ENCODE peak calls at places on chromosomes 1 and 21, in ten cellular contexts. One of them, this sample, is unnamed.
A peak's percentile ranks its signal among the peaks of the same experiment; 100 is the strongest.

GRCh38 chr1:151830055-151830454 is 1.5 kb downstream of the RORC start:
- DNase-seq in left kidney: no peak
- DNase-seq in CD8-positive, alpha-beta T cell: no peak
- DNase-seq in stimulated activated CD8-positive, alpha-beta memory T cell treated with anti-CD3 and anti-CD28 coated beads, Interleukin-2, amount 100 ng/mL, for 1 hour: no peak
- DNase-seq in neuronal stem cell: no peak
- DNase-seq in esophagus muscularis mucosa: no peak
- DNase-seq in non-pigmented ciliary epithelial cell: no peak
- DNase-seq in KG1: no peak
- DNase-seq in stimulated activated CD4-positive, alpha-beta T cell treated with anti-CD3 and anti-CD28 coated beads, TNF-alpha, amount 100 ng/mL, for 1 hour: no peak
- DNase-seq in astrocyte of the hippocampus: no peak
- DNase-seq in this sample: no peak

GRCh38 chr1:116290920-116291465 is 82.1 kb upstream of the ATP1A1 start:
- DNase-seq in left kidney: no peak
- DNase-seq in CD8-positive, alpha-beta T cell: no peak
- DNase-seq in stimulated activated CD8-positive, alpha-beta memory T cell treated with anti-CD3 and anti-CD28 coated beads, Interleukin-2, amount 100 ng/mL, for 1 hour: no peak
- DNase-seq in neuronal stem cell: no peak
- DNase-seq in esophagus muscularis mucosa: no peak
- DNase-seq in non-pigmented ciliary epithelial cell: no peak
- DNase-seq in KG1: no peak
- DNase-seq in stimulated activated CD4-positive, alpha-beta T cell treated with anti-CD3 and anti-CD28 coated beads, TNF-alpha, amount 100 ng/mL, for 1 hour: no peak
- DNase-seq in astrocyte of the hippocampus: no peak
- DNase-seq in this sample: no peak

GRCh38 chr1:50620680-50621329 is 197.6 kb upstream of the DMRTA2 start:
- DNase-seq in left kidney: peak; percentile 14
- DNase-seq in CD8-positive, alpha-beta T cell: no peak
- DNase-seq in stimulated activated CD8-positive, alpha-beta memory T cell treated with anti-CD3 and anti-CD28 coated beads, Interleukin-2, amount 100 ng/mL, for 1 hour: no peak
- DNase-seq in neuronal stem cell: no peak
- DNase-seq in esophagus muscularis mucosa: no peak
- DNase-seq in non-pigmented ciliary epithelial cell: no peak
- DNase-seq in KG1: no peak
- DNase-seq in stimulated activated CD4-positive, alpha-beta T cell treated with anti-CD3 and anti-CD28 coated beads, TNF-alpha, amount 100 ng/mL, for 1 hour: no peak
- DNase-seq in astrocyte of the hippocampus: peak; percentile 78
- DNase-seq in this sample: peak; percentile 10

GRCh38 chr1:31523012-31523411 is 53.3 kb upstream of the TINAGL1 start:
- DNase-seq in left kidney: no peak
- DNase-seq in CD8-positive, alpha-beta T cell: no peak
- DNase-seq in stimulated activated CD8-positive, alpha-beta memory T cell treated with anti-CD3 and anti-CD28 coated beads, Interleukin-2, amount 100 ng/mL, for 1 hour: no peak
- DNase-seq in neuronal stem cell: no peak
- DNase-seq in esophagus muscularis mucosa: no peak
- DNase-seq in non-pigmented ciliary epithelial cell: no peak
- DNase-seq in KG1: no peak
- DNase-seq in stimulated activated CD4-positive, alpha-beta T cell treated with anti-CD3 and anti-CD28 coated beads, TNF-alpha, amount 100 ng/mL, for 1 hour: no peak
- DNase-seq in astrocyte of the hippocampus: no peak
- DNase-seq in this sample: no peak

GRCh38 chr1:11706292-11706691 is 14.8 kb downstream of the DRAXIN start:
- DNase-seq in left kidney: no peak
- DNase-seq in CD8-positive, alpha-beta T cell: no peak
- DNase-seq in stimulated activated CD8-positive, alpha-beta memory T cell treated with anti-CD3 and anti-CD28 coated beads, Interleukin-2, amount 100 ng/mL, for 1 hour: no peak
- DNase-seq in neuronal stem cell: no peak
- DNase-seq in esophagus muscularis mucosa: no peak
- DNase-seq in non-pigmented ciliary epithelial cell: no peak
- DNase-seq in KG1: no peak
- DNase-seq in stimulated activated CD4-positive, alpha-beta T cell treated with anti-CD3 and anti-CD28 coated beads, TNF-alpha, amount 100 ng/mL, for 1 hour: no peak
- DNase-seq in astrocyte of the hippocampus: no peak
- DNase-seq in this sample: no peak

GRCh38 chr21:26194811-26195251 is 24.3 kb upstream of the APP start:
- DNase-seq in left kidney: peak; percentile 45
- DNase-seq in CD8-positive, alpha-beta T cell: no peak
- DNase-seq in stimulated activated CD8-positive, alpha-beta memory T cell treated with anti-CD3 and anti-CD28 coated beads, Interleukin-2, amount 100 ng/mL, for 1 hour: no peak
- DNase-seq in neuronal stem cell: no peak
- DNase-seq in esophagus muscularis mucosa: no peak
- DNase-seq in non-pigmented ciliary epithelial cell: no peak
- DNase-seq in KG1: no peak
- DNase-seq in stimulated activated CD4-positive, alpha-beta T cell treated with anti-CD3 and anti-CD28 coated beads, TNF-alpha, amount 100 ng/mL, for 1 hour: no peak
- DNase-seq in astrocyte of the hippocampus: no peak
- DNase-seq in this sample: no peak

GRCh38 chr1:59750612-59751395 is 63.9 kb upstream of the HOOK1 start:
- DNase-seq in left kidney: peak; percentile 39
- DNase-seq in CD8-positive, alpha-beta T cell: no peak
- DNase-seq in stimulated activated CD8-positive, alpha-beta memory T cell treated with anti-CD3 and anti-CD28 coated beads, Interleukin-2, amount 100 ng/mL, for 1 hour: no peak
- DNase-seq in neuronal stem cell: no peak
- DNase-seq in esophagus muscularis mucosa: peak; percentile 89
- DNase-seq in non-pigmented ciliary epithelial cell: peak; percentile 78
- DNase-seq in KG1: no peak
- DNase-seq in stimulated activated CD4-positive, alpha-beta T cell treated with anti-CD3 and anti-CD28 coated beads, TNF-alpha, amount 100 ng/mL, for 1 hour: no peak
- DNase-seq in astrocyte of the hippocampus: peak; percentile 86
- DNase-seq in this sample: no peak

GRCh38 chr1:173224887-173225280 is 17.8 kb upstream of the TNFSF4 start:
- DNase-seq in left kidney: no peak
- DNase-seq in CD8-positive, alpha-beta T cell: no peak
- DNase-seq in stimulated activated CD8-positive, alpha-beta memory T cell treated with anti-CD3 and anti-CD28 coated beads, Interleukin-2, amount 100 ng/mL, for 1 hour: no peak
- DNase-seq in neuronal stem cell: no peak
- DNase-seq in esophagus muscularis mucosa: no peak
- DNase-seq in non-pigmented ciliary epithelial cell: no peak
- DNase-seq in KG1: no peak
- DNase-seq in stimulated activated CD4-positive, alpha-beta T cell treated with anti-CD3 and anti-CD28 coated beads, TNF-alpha, amount 100 ng/mL, for 1 hour: no peak
- DNase-seq in astrocyte of the hippocampus: no peak
- DNase-seq in this sample: no peak

GRCh38 chr1:37995773-37996379 is 6.1 kb upstream of the SF3A3 start:
- DNase-seq in left kidney: peak; percentile 84
- DNase-seq in CD8-positive, alpha-beta T cell: peak; percentile 24
- DNase-seq in stimulated activated CD8-positive, alpha-beta memory T cell treated with anti-CD3 and anti-CD28 coated beads, Interleukin-2, amount 100 ng/mL, for 1 hour: no peak
- DNase-seq in neuronal stem cell: peak; percentile 61
- DNase-seq in esophagus muscularis mucosa: peak; percentile 93
- DNase-seq in non-pigmented ciliary epithelial cell: no peak
- DNase-seq in KG1: no peak
- DNase-seq in stimulated activated CD4-positive, alpha-beta T cell treated with anti-CD3 and anti-CD28 coated beads, TNF-alpha, amount 100 ng/mL, for 1 hour: no peak
- DNase-seq in astrocyte of the hippocampus: peak; percentile 61
- DNase-seq in this sample: no peak

GRCh38 chr1:56034222-56034621 is 545.1 kb downstream of the PLPP3 start:
- DNase-seq in left kidney: no peak
- DNase-seq in CD8-positive, alpha-beta T cell: no peak
- DNase-seq in stimulated activated CD8-positive, alpha-beta memory T cell treated with anti-CD3 and anti-CD28 coated beads, Interleukin-2, amount 100 ng/mL, for 1 hour: no peak
- DNase-seq in neuronal stem cell: no peak
- DNase-seq in esophagus muscularis mucosa: no peak
- DNase-seq in non-pigmented ciliary epithelial cell: peak; percentile 28
- DNase-seq in KG1: no peak
- DNase-seq in stimulated activated CD4-positive, alpha-beta T cell treated with anti-CD3 and anti-CD28 coated beads, TNF-alpha, amount 100 ng/mL, for 1 hour: no peak
- DNase-seq in astrocyte of the hippocampus: peak; percentile 19
- DNase-seq in this sample: no peak

GRCh38 chr1:150619576-150620509 is 9.6 kb downstream of the ENSA start:
- DNase-seq in left kidney: peak; percentile 17
- DNase-seq in CD8-positive, alpha-beta T cell: no peak
- DNase-seq in stimulated activated CD8-positive, alpha-beta memory T cell treated with anti-CD3 and anti-CD28 coated beads, Interleukin-2, amount 100 ng/mL, for 1 hour: no peak
- DNase-seq in neuronal stem cell: no peak
- DNase-seq in esophagus muscularis mucosa: no peak
- DNase-seq in non-pigmented ciliary epithelial cell: no peak
- DNase-seq in KG1: no peak
- DNase-seq in stimulated activated CD4-positive, alpha-beta T cell treated with anti-CD3 and anti-CD28 coated beads, TNF-alpha, amount 100 ng/mL, for 1 hour: no peak
- DNase-seq in astrocyte of the hippocampus: peak; percentile 68
- DNase-seq in this sample: peak; percentile 41

GRCh38 chr1:53838654-53838974 is 518 bp upstream of the NDC1 start:
- DNase-seq in left kidney: no peak
- DNase-seq in CD8-positive, alpha-beta T cell: no peak
- DNase-seq in stimulated activated CD8-positive, alpha-beta memory T cell treated with anti-CD3 and anti-CD28 coated beads, Interleukin-2, amount 100 ng/mL, for 1 hour: no peak
- DNase-seq in neuronal stem cell: no peak
- DNase-seq in esophagus muscularis mucosa: no peak
- DNase-seq in non-pigmented ciliary epithelial cell: no peak
- DNase-seq in KG1: no peak
- DNase-seq in stimulated activated CD4-positive, alpha-beta T cell treated with anti-CD3 and anti-CD28 coated beads, TNF-alpha, amount 100 ng/mL, for 1 hour: no peak
- DNase-seq in astrocyte of the hippocampus: no peak
- DNase-seq in this sample: no peak

GRCh38 chr1:165075725-165076370 is 280.7 kb downstream of the LMX1A start:
- DNase-seq in left kidney: peak; percentile 80
- DNase-seq in CD8-positive, alpha-beta T cell: no peak
- DNase-seq in stimulated activated CD8-positive, alpha-beta memory T cell treated with anti-CD3 and anti-CD28 coated beads, Interleukin-2, amount 100 ng/mL, for 1 hour: no peak
- DNase-seq in neuronal stem cell: no peak
- DNase-seq in esophagus muscularis mucosa: no peak
- DNase-seq in non-pigmented ciliary epithelial cell: no peak
- DNase-seq in KG1: no peak
- DNase-seq in stimulated activated CD4-positive, alpha-beta T cell treated with anti-CD3 and anti-CD28 coated beads, TNF-alpha, amount 100 ng/mL, for 1 hour: no peak
- DNase-seq in astrocyte of the hippocampus: peak; percentile 58
- DNase-seq in this sample: peak; percentile 85

GRCh38 chr1:201346337-201346939 is 31.0 kb downstream of the TNNT2 start:
- DNase-seq in left kidney: peak; percentile 78
- DNase-seq in CD8-positive, alpha-beta T cell: no peak
- DNase-seq in stimulated activated CD8-positive, alpha-beta memory T cell treated with anti-CD3 and anti-CD28 coated beads, Interleukin-2, amount 100 ng/mL, for 1 hour: no peak
- DNase-seq in neuronal stem cell: peak; percentile 52
- DNase-seq in esophagus muscularis mucosa: no peak
- DNase-seq in non-pigmented ciliary epithelial cell: no peak
- DNase-seq in KG1: no peak
- DNase-seq in stimulated activated CD4-positive, alpha-beta T cell treated with anti-CD3 and anti-CD28 coated beads, TNF-alpha, amount 100 ng/mL, for 1 hour: no peak
- DNase-seq in astrocyte of the hippocampus: peak; percentile 60
- DNase-seq in this sample: peak; percentile 72

GRCh38 chr1:40879487-40880175 is 17.5 kb upstream of the CITED4 start:
- DNase-seq in left kidney: no peak
- DNase-seq in CD8-positive, alpha-beta T cell: no peak
- DNase-seq in stimulated activated CD8-positive, alpha-beta memory T cell treated with anti-CD3 and anti-CD28 coated beads, Interleukin-2, amount 100 ng/mL, for 1 hour: no peak
- DNase-seq in neuronal stem cell: no peak
- DNase-seq in esophagus muscularis mucosa: no peak
- DNase-seq in non-pigmented ciliary epithelial cell: no peak
- DNase-seq in KG1: no peak
- DNase-seq in stimulated activated CD4-positive, alpha-beta T cell treated with anti-CD3 and anti-CD28 coated beads, TNF-alpha, amount 100 ng/mL, for 1 hour: no peak
- DNase-seq in astrocyte of the hippocampus: no peak
- DNase-seq in this sample: no peak

GRCh38 chr1:169779970-169780369 is 14.7 kb downstream of the METTL18 start:
- DNase-seq in left kidney: no peak
- DNase-seq in CD8-positive, alpha-beta T cell: no peak
- DNase-seq in stimulated activated CD8-positive, alpha-beta memory T cell treated with anti-CD3 and anti-CD28 coated beads, Interleukin-2, amount 100 ng/mL, for 1 hour: no peak
- DNase-seq in neuronal stem cell: no peak
- DNase-seq in esophagus muscularis mucosa: no peak
- DNase-seq in non-pigmented ciliary epithelial cell: no peak
- DNase-seq in KG1: no peak
- DNase-seq in stimulated activated CD4-positive, alpha-beta T cell treated with anti-CD3 and anti-CD28 coated beads, TNF-alpha, amount 100 ng/mL, for 1 hour: no peak
- DNase-seq in astrocyte of the hippocampus: peak; percentile 70
- DNase-seq in this sample: no peak

GRCh38 chr1:94281361-94282142 is 44.2 kb upstream of the ARHGAP29 start:
- DNase-seq in left kidney: no peak
- DNase-seq in CD8-positive, alpha-beta T cell: no peak
- DNase-seq in stimulated activated CD8-positive, alpha-beta memory T cell treated with anti-CD3 and anti-CD28 coated beads, Interleukin-2, amount 100 ng/mL, for 1 hour: no peak
- DNase-seq in neuronal stem cell: no peak
- DNase-seq in esophagus muscularis mucosa: no peak
- DNase-seq in non-pigmented ciliary epithelial cell: no peak
- DNase-seq in KG1: no peak
- DNase-seq in stimulated activated CD4-positive, alpha-beta T cell treated with anti-CD3 and anti-CD28 coated beads, TNF-alpha, amount 100 ng/mL, for 1 hour: no peak
- DNase-seq in astrocyte of the hippocampus: peak; percentile 28
- DNase-seq in this sample: no peak

GRCh38 chr1:162371611-162372010 is 5.0 kb downstream of the SPATA46 start:
- DNase-seq in left kidney: no peak
- DNase-seq in CD8-positive, alpha-beta T cell: no peak
- DNase-seq in stimulated activated CD8-positive, alpha-beta memory T cell treated with anti-CD3 and anti-CD28 coated beads, Interleukin-2, amount 100 ng/mL, for 1 hour: no peak
- DNase-seq in neuronal stem cell: no peak
- DNase-seq in esophagus muscularis mucosa: no peak
- DNase-seq in non-pigmented ciliary epithelial cell: peak; percentile 53
- DNase-seq in KG1: no peak
- DNase-seq in stimulated activated CD4-positive, alpha-beta T cell treated with anti-CD3 and anti-CD28 coated beads, TNF-alpha, amount 100 ng/mL, for 1 hour: no peak
- DNase-seq in astrocyte of the hippocampus: peak; percentile 78
- DNase-seq in this sample: no peak

GRCh38 chr21:29718081-29718815 is 221.5 kb downstream of the GRIK1 start:
- DNase-seq in left kidney: no peak
- DNase-seq in CD8-positive, alpha-beta T cell: no peak
- DNase-seq in stimulated activated CD8-positive, alpha-beta memory T cell treated with anti-CD3 and anti-CD28 coated beads, Interleukin-2, amount 100 ng/mL, for 1 hour: no peak
- DNase-seq in neuronal stem cell: no peak
- DNase-seq in esophagus muscularis mucosa: no peak
- DNase-seq in non-pigmented ciliary epithelial cell: no peak
- DNase-seq in KG1: no peak
- DNase-seq in stimulated activated CD4-positive, alpha-beta T cell treated with anti-CD3 and anti-CD28 coated beads, TNF-alpha, amount 100 ng/mL, for 1 hour: no peak
- DNase-seq in astrocyte of the hippocampus: no peak
- DNase-seq in this sample: no peak

GRCh38 chr1:223230161-223230881 is 87.3 kb upstream of the TLR5 start:
- DNase-seq in left kidney: no peak
- DNase-seq in CD8-positive, alpha-beta T cell: no peak
- DNase-seq in stimulated activated CD8-positive, alpha-beta memory T cell treated with anti-CD3 and anti-CD28 coated beads, Interleukin-2, amount 100 ng/mL, for 1 hour: no peak
- DNase-seq in neuronal stem cell: no peak
- DNase-seq in esophagus muscularis mucosa: no peak
- DNase-seq in non-pigmented ciliary epithelial cell: peak; percentile 85
- DNase-seq in KG1: no peak
- DNase-seq in stimulated activated CD4-positive, alpha-beta T cell treated with anti-CD3 and anti-CD28 coated beads, TNF-alpha, amount 100 ng/mL, for 1 hour: no peak
- DNase-seq in astrocyte of the hippocampus: peak; percentile 90
- DNase-seq in this sample: no peak

GRCh38 chr1:89871768-89872473 is 51.1 kb downstream of the LRRC8D start:
- DNase-seq in left kidney: no peak
- DNase-seq in CD8-positive, alpha-beta T cell: no peak
- DNase-seq in stimulated activated CD8-positive, alpha-beta memory T cell treated with anti-CD3 and anti-CD28 coated beads, Interleukin-2, amount 100 ng/mL, for 1 hour: no peak
- DNase-seq in neuronal stem cell: no peak
- DNase-seq in esophagus muscularis mucosa: no peak
- DNase-seq in non-pigmented ciliary epithelial cell: no peak
- DNase-seq in KG1: no peak
- DNase-seq in stimulated activated CD4-positive, alpha-beta T cell treated with anti-CD3 and anti-CD28 coated beads, TNF-alpha, amount 100 ng/mL, for 1 hour: no peak
- DNase-seq in astrocyte of the hippocampus: no peak
- DNase-seq in this sample: no peak

GRCh38 chr1:17857109-17857499 is 102.0 kb downstream of the ACTL8 start:
- DNase-seq in left kidney: no peak
- DNase-seq in CD8-positive, alpha-beta T cell: no peak
- DNase-seq in stimulated activated CD8-positive, alpha-beta memory T cell treated with anti-CD3 and anti-CD28 coated beads, Interleukin-2, amount 100 ng/mL, for 1 hour: no peak
- DNase-seq in neuronal stem cell: no peak
- DNase-seq in esophagus muscularis mucosa: no peak
- DNase-seq in non-pigmented ciliary epithelial cell: no peak
- DNase-seq in KG1: no peak
- DNase-seq in stimulated activated CD4-positive, alpha-beta T cell treated with anti-CD3 and anti-CD28 coated beads, TNF-alpha, amount 100 ng/mL, for 1 hour: no peak
- DNase-seq in astrocyte of the hippocampus: no peak
- DNase-seq in this sample: no peak

GRCh38 chr1:240619357-240619756 is 7.4 kb upstream of the GREM2 start:
- DNase-seq in left kidney: no peak
- DNase-seq in CD8-positive, alpha-beta T cell: no peak
- DNase-seq in stimulated activated CD8-positive, alpha-beta memory T cell treated with anti-CD3 and anti-CD28 coated beads, Interleukin-2, amount 100 ng/mL, for 1 hour: no peak
- DNase-seq in neuronal stem cell: no peak
- DNase-seq in esophagus muscularis mucosa: no peak
- DNase-seq in non-pigmented ciliary epithelial cell: no peak
- DNase-seq in KG1: no peak
- DNase-seq in stimulated activated CD4-positive, alpha-beta T cell treated with anti-CD3 and anti-CD28 coated beads, TNF-alpha, amount 100 ng/mL, for 1 hour: no peak
- DNase-seq in astrocyte of the hippocampus: no peak
- DNase-seq in this sample: no peak

GRCh38 chr1:43373034-43373940 is 5.5 kb upstream of the ELOVL1 start:
- DNase-seq in left kidney: no peak
- DNase-seq in CD8-positive, alpha-beta T cell: no peak
- DNase-seq in stimulated activated CD8-positive, alpha-beta memory T cell treated with anti-CD3 and anti-CD28 coated beads, Interleukin-2, amount 100 ng/mL, for 1 hour: no peak
- DNase-seq in neuronal stem cell: no peak
- DNase-seq in esophagus muscularis mucosa: no peak
- DNase-seq in non-pigmented ciliary epithelial cell: no peak
- DNase-seq in KG1: no peak
- DNase-seq in stimulated activated CD4-positive, alpha-beta T cell treated with anti-CD3 and anti-CD28 coated beads, TNF-alpha, amount 100 ng/mL, for 1 hour: no peak
- DNase-seq in astrocyte of the hippocampus: peak; percentile 61
- DNase-seq in this sample: no peak

GRCh38 chr1:165364432-165365133 is 8.1 kb upstream of the LMX1A start:
- DNase-seq in left kidney: no peak
- DNase-seq in CD8-positive, alpha-beta T cell: no peak
- DNase-seq in stimulated activated CD8-positive, alpha-beta memory T cell treated with anti-CD3 and anti-CD28 coated beads, Interleukin-2, amount 100 ng/mL, for 1 hour: no peak
- DNase-seq in neuronal stem cell: no peak
- DNase-seq in esophagus muscularis mucosa: no peak
- DNase-seq in non-pigmented ciliary epithelial cell: no peak
- DNase-seq in KG1: no peak
- DNase-seq in stimulated activated CD4-positive, alpha-beta T cell treated with anti-CD3 and anti-CD28 coated beads, TNF-alpha, amount 100 ng/mL, for 1 hour: no peak
- DNase-seq in astrocyte of the hippocampus: no peak
- DNase-seq in this sample: no peak

GRCh38 chr1:56374026-56374974 is 205.1 kb downstream of the PLPP3 start:
- DNase-seq in left kidney: no peak
- DNase-seq in CD8-positive, alpha-beta T cell: no peak
- DNase-seq in stimulated activated CD8-positive, alpha-beta memory T cell treated with anti-CD3 and anti-CD28 coated beads, Interleukin-2, amount 100 ng/mL, for 1 hour: no peak
- DNase-seq in neuronal stem cell: no peak
- DNase-seq in esophagus muscularis mucosa: peak; percentile 89
- DNase-seq in non-pigmented ciliary epithelial cell: no peak
- DNase-seq in KG1: no peak
- DNase-seq in stimulated activated CD4-positive, alpha-beta T cell treated with anti-CD3 and anti-CD28 coated beads, TNF-alpha, amount 100 ng/mL, for 1 hour: no peak
- DNase-seq in astrocyte of the hippocampus: peak; percentile 33
- DNase-seq in this sample: peak; percentile 98

GRCh38 chr1:1491601-1492000 is 20.0 kb downstream of the ATAD3B start:
- DNase-seq in left kidney: no peak
- DNase-seq in CD8-positive, alpha-beta T cell: no peak
- DNase-seq in stimulated activated CD8-positive, alpha-beta memory T cell treated with anti-CD3 and anti-CD28 coated beads, Interleukin-2, amount 100 ng/mL, for 1 hour: no peak
- DNase-seq in neuronal stem cell: no peak
- DNase-seq in esophagus muscularis mucosa: no peak
- DNase-seq in non-pigmented ciliary epithelial cell: no peak
- DNase-seq in KG1: no peak
- DNase-seq in stimulated activated CD4-positive, alpha-beta T cell treated with anti-CD3 and anti-CD28 coated beads, TNF-alpha, amount 100 ng/mL, for 1 hour: no peak
- DNase-seq in astrocyte of the hippocampus: no peak
- DNase-seq in this sample: no peak

GRCh38 chr1:21490774-21491482 is 18.3 kb upstream of the ALPL start:
- DNase-seq in left kidney: no peak
- DNase-seq in CD8-positive, alpha-beta T cell: no peak
- DNase-seq in stimulated activated CD8-positive, alpha-beta memory T cell treated with anti-CD3 and anti-CD28 coated beads, Interleukin-2, amount 100 ng/mL, for 1 hour: no peak
- DNase-seq in neuronal stem cell: no peak
- DNase-seq in esophagus muscularis mucosa: no peak
- DNase-seq in non-pigmented ciliary epithelial cell: no peak
- DNase-seq in KG1: no peak
- DNase-seq in stimulated activated CD4-positive, alpha-beta T cell treated with anti-CD3 and anti-CD28 coated beads, TNF-alpha, amount 100 ng/mL, for 1 hour: no peak
- DNase-seq in astrocyte of the hippocampus: peak; percentile 58
- DNase-seq in this sample: peak; percentile 66

This sample was measured in NCI-H82.